ENCODE peak calls at places on chromosomes 12 and 14, in six cellular contexts. D, K, L, H, Y and A are unnamed samples.

GRCh38 chr12:52211716-52212585 is 20.1 kb upstream of the KRT80 start:
- DNase-seq in D (no peak), K (no peak), L (no peak), H (no peak), Y (no peak), A (no peak)

GRCh38 chr12:38711055-38711454 is 194.3 kb downstream of the CPNE8 start:
- DNase-seq in D (no peak), K (no peak), L (no peak), H (no peak), Y (no peak), A (peak)

GRCh38 chr14:68598621-68599447 is 194.0 kb downstream of the ZFP36L1 start:
- DNase-seq in D (no peak), K (peak), L (peak), H (peak), Y (peak), A (peak)

GRCh38 chr14:71647086-71647784 is 285.0 kb upstream of the RGS6 start:
- DNase-seq in D (no peak), K (no peak), L (no peak), H (peak), Y (no peak), A (no peak)

GRCh38 chr12:50101663-50102062 is 2.1 kb upstream of the GPD1 start:
- DNase-seq in D (no peak), K (no peak), L (no peak), H (no peak), Y (peak), A (peak)

GRCh38 chr12:132827763-132828703 is 636 bp downstream of the GOLGA3 start:
- DNase-seq in D (no peak), K (peak), L (no peak), H (peak), Y (peak), A (peak)

GRCh38 chr12:12425616-12426015 is 68.7 kb downstream of the BORCS5 start:
- DNase-seq in D (no peak), K (no peak), L (no peak), H (no peak), Y (no peak), A (no peak)

GRCh38 chr14:95818581-95818980 is 58.1 kb upstream of the TUNAR start:
- DNase-seq in D (no peak), K (no peak), L (no peak), H (no peak), Y (no peak), A (no peak)

GRCh38 chr12:3920378-3921141 is 47.4 kb upstream of the PARP11 start:
- DNase-seq in D (no peak), K (no peak), L (no peak), H (no peak), Y (peak), A (no peak)

GRCh38 chr14:74038015-74038859 is 19.1 kb downstream of the BBOF1 start:
- DNase-seq in D (no peak), K (peak), L (peak), H (no peak), Y (peak), A (peak)

GRCh38 chr12:3120701-3121100 is 43.5 kb downstream of the TSPAN9 start:
- DNase-seq in D (no peak), K (no peak), L (no peak), H (no peak), Y (no peak), A (no peak)

GRCh38 chr12:121796855-121797751 is 3.6 kb upstream of the RHOF start:
- DNase-seq in D (no peak), K (no peak), L (no peak), H (peak), Y (peak), A (peak)

GRCh38 chr12:99111600-99111999 is 466.5 kb downstream of the APAF1 start:
- DNase-seq in D (no peak), K (no peak), L (no peak), H (no peak), Y (peak), A (no peak)

GRCh38 chr12:19130224-19131019 is 889 bp downstream of the PLEKHA5 start:
- DNase-seq in D (no peak), K (no peak), L (no peak), H (no peak), Y (peak), A (no peak)

GRCh38 chr12:87689196-87689595 is 340.0 kb downstream of the C12orf50 start:
- DNase-seq in D (no peak), K (no peak), L (no peak), H (no peak), Y (no peak), A (no peak)

GRCh38 chr12:131282292-131283080 is 328.8 kb downstream of the ADGRD1 start:
- DNase-seq in D (no peak), K (no peak), L (no peak), H (no peak), Y (no peak), A (no peak)

GRCh38 chr12:101845312-101845711 is 14.6 kb upstream of the GNPTAB start:
- DNase-seq in D (no peak), K (no peak), L (no peak), H (no peak), Y (no peak), A (no peak)